ENCODE peak calls at places on chromosomes 3 and 15, in seven cellular contexts. G is AG04450, J is uterus, D is left lung, V is cardiac muscle cell, U is HCT116, Q is upper lobe of right lung. Z is an unnamed sample.

GRCh38 chr15:41024141-41024540 is 70.9 kb downstream of the CHAC1 start:
- DNase-seq in J (no peak), G (peak; percentile 62), V (peak; percentile 73), U (no peak), D (no peak), Q (no peak), Z (no peak)

GRCh38 chr15:35514759-35515158 is 31.2 kb downstream of the DPH6 start:
- DNase-seq in D (no peak), Q (no peak), G (no peak), J (no peak), U (no peak), V (peak; percentile 14), Z (no peak)

GRCh38 chr3:81974754-81975153 is 213.3 kb upstream of the GBE1 start:
- DNase-seq in J (no peak), U (no peak), D (no peak), Q (no peak), V (no peak), G (no peak), Z (no peak)

GRCh38 chr3:171553085-171553484 is 92.9 kb upstream of the TNIK start:
- DNase-seq in V (no peak), J (no peak), U (no peak), D (no peak), G (no peak), Q (no peak), Z (no peak)

GRCh38 chr3:143521803-143522202 is 326.5 kb downstream of the SLC9A9 start:
- DNase-seq in G (no peak), V (no peak), U (no peak), D (no peak), J (no peak), Q (no peak), Z (no peak)

GRCh38 chr3:121883507-121883906 is 10.7 kb upstream of the SLC15A2 start:
- DNase-seq in G (no peak), Q (no peak), J (no peak), D (no peak), U (peak; percentile 18), V (peak; percentile 68), Z (no peak)

GRCh38 chr3:9934235-9934621 is 594 bp downstream of the CRELD1 start:
- DNase-seq in D (no peak), V (no peak), J (no peak), G (no peak), Q (no peak), U (no peak), Z (no peak)

GRCh38 chr3:32758375-32758753 is 59.4 kb upstream of the TRIM71 start:
- DNase-seq in Q (no peak), V (peak; percentile 2), J (no peak), D (no peak), U (no peak), G (peak; percentile 63), Z (no peak)

GRCh38 chr3:46812237-46812791 is 50.9 kb downstream of the MYL3 start:
- DNase-seq in U (no peak), V (peak; percentile 65), G (no peak), Q (peak; percentile 87), J (peak; percentile 75), D (peak; percentile 80), Z (peak; percentile 55)

GRCh38 chr15:31799711-31800321 is 230.5 kb upstream of the CHRNA7 start:
- DNase-seq in Q (no peak), U (no peak), V (no peak), J (no peak), G (no peak), D (no peak), Z (no peak)

GRCh38 chr3:30613135-30613825 is 6.9 kb downstream of the TGFBR2 start:
- DNase-seq in Q (no peak), J (no peak), V (peak; percentile 53), G (no peak), D (no peak), U (no peak), Z (no peak)

GRCh38 chr3:122880173-122880572 is 85.3 kb downstream of the SLC49A4 start:
- DNase-seq in V (no peak), D (no peak), J (no peak), G (no peak), Q (no peak), U (no peak), Z (no peak)

GRCh38 chr15:70576683-70577082 is 186.7 kb downstream of the UACA start:
- DNase-seq in V (no peak), D (no peak), U (no peak), J (no peak), G (no peak), Q (no peak), Z (no peak)

GRCh38 chr3:16739416-16740091 is 134.3 kb upstream of the DAZL start:
- DNase-seq in J (no peak), Q (no peak), D (no peak), G (no peak), U (no peak), V (peak; percentile 53), Z (no peak)

GRCh38 chr15:48696627-48697312 is 51.3 kb upstream of the FBN1 start:
- DNase-seq in U (no peak), G (no peak), J (no peak), Q (no peak), V (no peak), D (no peak), Z (no peak)

GRCh38 chr15:28901987-28902745 is 16.4 kb downstream of the APBA2 start:
- DNase-seq in U (no peak), J (no peak), D (peak; percentile 21), Q (peak; percentile 43), G (no peak), V (no peak), Z (no peak)

GRCh38 chr3:114899186-114899931 is 247.7 kb downstream of the ZBTB20 start:
- DNase-seq in G (no peak), V (no peak), Q (no peak), U (no peak), D (peak; percentile 55), J (no peak), Z (no peak)

GRCh38 chr3:172892158-172892557 is 141.6 kb downstream of the ECT2 start:
- DNase-seq in U (no peak), V (peak; percentile 77), J (no peak), G (no peak), Q (no peak), D (no peak), Z (no peak)

GRCh38 chr3:53160660-53161344 is at the start of gene PRKCD:
- DNase-seq in J (peak; percentile 85), D (peak; percentile 89), G (peak; percentile 39), U (peak; percentile 37), Q (peak; percentile 94), V (peak; percentile 94), Z (peak; percentile 79)

GRCh38 chr15:90160781-90161727 is 40.1 kb upstream of the SEMA4B start:
- DNase-seq in Q (peak; percentile 75), J (peak; percentile 16), G (no peak), V (no peak), U (no peak), D (no peak), Z (no peak)

GRCh38 chr15:59587085-59587826 is 24.3 kb upstream of the GCNT3 start:
- DNase-seq in Q (no peak), G (no peak), D (no peak), U (peak; percentile 81), J (no peak), V (no peak), Z (no peak)

GRCh38 chr3:63351159-63352007 is 73.3 kb downstream of the SYNPR start:
- DNase-seq in D (no peak), Q (no peak), G (peak; percentile 24), J (no peak), V (peak; percentile 79), U (peak; percentile 47), Z (no peak)

GRCh38 chr3:159898147-159898546 is 90.5 kb upstream of the IL12A start:
- DNase-seq in Q (no peak), U (no peak), D (no peak), V (no peak), G (no peak), J (no peak), Z (no peak)

DNA sequence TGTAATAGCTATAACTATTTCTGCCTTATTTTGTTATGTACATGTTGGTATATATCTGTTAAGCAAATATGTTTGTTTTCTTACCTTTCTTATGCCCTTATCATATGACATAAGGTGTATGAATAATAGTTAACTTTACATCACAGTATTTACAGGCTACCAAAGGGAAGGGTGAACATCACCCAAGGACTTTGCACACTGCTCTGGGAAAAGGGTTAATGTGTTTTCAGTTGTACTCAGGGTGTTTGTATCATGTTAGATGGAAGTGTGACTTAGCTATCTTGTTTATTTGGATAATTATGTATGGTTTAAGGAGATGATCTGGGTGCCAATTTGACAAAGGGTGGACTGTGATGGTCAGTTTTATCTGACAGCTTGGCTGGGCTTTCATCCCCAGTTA is 60.3 kb downstream of the LSM3 start:
- DNase-seq in Q (no peak), G (no peak), J (no peak), U (no peak), D (no peak), V (no peak), Z (no peak)
- TF ChIP-seq CTCF in Q (no peak), G (no peak), J (no peak), U (no peak), D (no peak), V (no peak), Z (no peak)

GRCh38 chr15:47523669-47524068 is 193.6 kb upstream of the SEMA6D start:
- DNase-seq in D (no peak), J (no peak), U (no peak), G (no peak), V (peak; percentile 83), Q (no peak), Z (no peak)
- H3K9me3 ChIP-seq in D (no peaks in the 10 kb centered on the region), J (no peaks in the 10 kb centered on the region), U (peaks cover 9% of the 10 kb centered on the region), G (no peaks in the 10 kb centered on the region), V (no peaks in the 10 kb centered on the region), Q (no peaks in the 10 kb centered on the region), Z (no peaks in the 10 kb centered on the region)

GRCh38 chr3:127742580-127742979 is 69.8 kb downstream of the ABTB1 start:
- DNase-seq in G (no peak), U (no peak), Q (no peak), V (no peak), J (no peak), D (no peak), Z (no peak)

GRCh38 chr3:127743676-127744075 is 70.9 kb downstream of the ABTB1 start:
- DNase-seq in U (no peak), J (no peak), V (no peak), D (no peak), Q (no peak), G (no peak), Z (no peak)

GRCh38 chr3:127744875-127745274 is 72.1 kb downstream of the ABTB1 start:
- DNase-seq in D (no peak), Q (no peak), U (no peak), V (no peak), J (no peak), G (no peak), Z (no peak)

GRCh38 chr3:127745656-127746399 is 73.1 kb downstream of the ABTB1 start:
- DNase-seq in G (no peak), V (no peak), J (no peak), U (no peak), D (no peak), Q (no peak), Z (no peak)

GRCh38 chr3:127744216-127744815 is 71.6 kb downstream of the ABTB1 start:
- DNase-seq in D (no peak), J (no peak), U (no peak), V (no peak), G (no peak), Q (no peak), Z (no peak)
- H3K4me3 ChIP-seq in D (no peak overlapping the region), J (no peak overlapping the region), U (no peak overlapping the region), V (no peak overlapping the region), G (no peak overlapping the region), Q (no peak overlapping the region), Z (no peak overlapping the region)

DNA sequence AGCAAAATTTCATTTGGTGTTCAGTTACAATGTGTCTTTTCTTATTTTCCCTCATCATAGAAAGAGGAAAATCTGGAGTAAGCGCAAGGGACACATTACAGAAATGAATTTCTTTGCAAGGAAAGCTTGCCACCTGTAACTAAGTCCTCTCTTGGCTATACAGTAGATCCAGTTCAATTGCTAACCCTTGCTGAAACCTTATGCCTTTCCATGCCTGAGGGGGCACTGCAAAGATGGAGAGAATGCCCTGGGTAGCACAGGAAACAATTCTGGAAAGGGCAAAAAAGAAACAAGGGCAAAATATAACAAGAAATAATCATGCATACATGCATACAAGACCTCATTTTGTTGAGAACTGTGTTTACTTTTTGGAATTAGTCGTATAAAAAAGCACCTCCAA is 4.3 kb downstream of the CADM2 start:
- DNase-seq in J (no peak), U (no peak), G (no peak), Q (no peak), D (no peak), V (no peak), Z (no peak)
- TF ChIP-seq CTCF in J (no peak), U (no peak), G (no peak), Q (no peak), D (no peak), V (no peak), Z (no peak)

Z was measured in CD8-positive, alpha-beta T cell.